ENCODE peak calls at places on chromosomes 7 and 10, in four cellular contexts. G is SK-N-SH, W is neuronal stem cell, O is right lobe of liver. Z is an unnamed sample. For H3K27me3 and H3K36me3, the result is how much of the 10 kb centered on the place peaks cover.

GRCh38 chr7:155456772-155457543 is 971 bp upstream of the EN2 start:
- DNase-seq in G (peak), W (no peak), O (peak), Z (no peak)

GRCh38 chr7:157556339-157556944 is 219.6 kb downstream of the DNAJB6 start:
- DNase-seq in W (no peak), G (no peak), O (no peak), Z (no peak)

GRCh38 chr10:17906002-17906401 is 45.7 kb upstream of the SLC39A12 start:
- DNase-seq in G (no peak), O (no peak), W (no peak), Z (no peak)

GRCh38 chr7:21611129-21611528 is 68.3 kb downstream of the DNAH11 start:
- DNase-seq in O (peak), G (no peak), W (no peak), Z (no peak)

GRCh38 chr7:136997735-136998134 is 129.3 kb downstream of the CHRM2 start:
- DNase-seq in W (no peak), O (no peak), G (no peak), Z (peak)

GRCh38 chr10:44307691-44308090 is 77.2 kb downstream of the CXCL12 start:
- DNase-seq in W (no peak), O (no peak), G (no peak), Z (no peak)

GRCh38 chr7:98669417-98670015 is 52.4 kb downstream of the NPTX2 start:
- DNase-seq in O (no peak), G (peak), W (no peak), Z (no peak)

GRCh38 chr7:155840909-155841308 is 28.6 kb upstream of the SHH start:
- DNase-seq in W (no peak), G (no peak), O (no peak), Z (no peak)

GRCh38 chr10:13745271-13745670 is 158.5 kb downstream of the PRPF18 start:
- DNase-seq in W (no peak), G (no peak), O (no peak), Z (no peak)

GRCh38 chr10:27714349-27714748 is 31.3 kb downstream of the MKX start:
- DNase-seq in O (no peak), W (no peak), G (no peak), Z (no peak)

GRCh38 chr10:77825965-77826364 is 100.6 kb downstream of the DLG5 start:
- DNase-seq in O (no peak), G (no peak), W (no peak), Z (no peak)

GRCh38 chr10:48238826-48239520 is 35.5 kb downstream of the FRMPD2 start:
- DNase-seq in G (no peak), W (no peak), O (no peak), Z (no peak)

GRCh38 chr7:111638048-111638447 is 75.8 kb upstream of the IMMP2L start:
- DNase-seq in G (no peak), O (no peak), W (no peak), Z (no peak)

GRCh38 chr7:134024729-134025128 is 102.4 kb upstream of the LRGUK start:
- DNase-seq in O (no peak), G (peak), W (no peak), Z (no peak)

GRCh38 chr7:93890464-93891068 is at the start of gene TFPI2:
- DNase-seq in W (peak), O (peak), G (peak), Z (peak)

GRCh38 chr7:518630-519428 is 817 bp downstream of the PDGFA start:
- DNase-seq in G (peak), W (no peak), O (peak), Z (peak)

GRCh38 chr7:520503-521161 is 986 bp upstream of the PDGFA start:
- DNase-seq in O (no peak), W (no peak), G (no peak), Z (no peak)

GRCh38 chr7:517848-518629 is 1.6 kb downstream of the PDGFA start:
- DNase-seq in G (no peak), O (peak), W (peak), Z (no peak)

GRCh38 chr7:519974-520458 is 370 bp upstream of the PDGFA start:
- DNase-seq in G (peak), O (peak), W (no peak), Z (peak)

GRCh38 chr7:519429-519973 is at the start of gene PDGFA:
- DNase-seq in G (peak), O (peak), W (no peak), Z (no peak)
- H3K27me3 ChIP-seq in G (under half), O (under half), W (half or more), Z (under half)

DNA sequence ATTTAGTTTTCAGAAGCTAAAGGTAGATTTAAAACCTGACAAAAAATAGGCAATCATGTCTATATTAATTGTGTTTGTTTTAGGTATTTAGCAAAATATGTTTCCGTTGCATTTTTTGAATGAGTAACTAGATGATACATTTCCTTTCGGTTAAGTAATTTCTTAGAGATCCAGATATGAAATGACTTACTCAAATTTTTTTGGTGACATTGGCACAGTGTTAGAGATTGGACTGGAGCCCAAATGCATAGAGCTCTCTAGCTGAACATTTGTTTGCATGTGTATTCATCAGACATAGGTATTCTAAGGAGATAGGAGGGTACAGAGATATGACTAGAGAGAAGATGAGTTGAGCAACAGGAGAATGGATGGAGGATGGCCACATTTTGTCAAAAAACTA is 1.9 kb downstream of the BUB3 start:
- DNase-seq in W (no peak), O (no peak), G (no peak), Z (no peak)
- H3K36me3 ChIP-seq in W (half or more), O (under half), G (half or more), Z (half or more)

GRCh38 chr10:22444219-22444788 is 99.0 kb downstream of the SPAG6 start:
- DNase-seq in W (no peak), O (no peak), G (no peak), Z (no peak)

GRCh38 chr10:22443200-22443881 is 98.0 kb downstream of the SPAG6 start:
- DNase-seq in G (no peak), W (no peak), O (no peak), Z (no peak)

GRCh38 chr10:22442468-22442867 is 97.2 kb downstream of the SPAG6 start:
- DNase-seq in O (no peak), G (peak), W (no peak), Z (no peak)

GRCh38 chr10:22438714-22439113 is 93.4 kb downstream of the SPAG6 start:
- DNase-seq in W (no peak), O (no peak), G (no peak), Z (no peak)

DNA sequence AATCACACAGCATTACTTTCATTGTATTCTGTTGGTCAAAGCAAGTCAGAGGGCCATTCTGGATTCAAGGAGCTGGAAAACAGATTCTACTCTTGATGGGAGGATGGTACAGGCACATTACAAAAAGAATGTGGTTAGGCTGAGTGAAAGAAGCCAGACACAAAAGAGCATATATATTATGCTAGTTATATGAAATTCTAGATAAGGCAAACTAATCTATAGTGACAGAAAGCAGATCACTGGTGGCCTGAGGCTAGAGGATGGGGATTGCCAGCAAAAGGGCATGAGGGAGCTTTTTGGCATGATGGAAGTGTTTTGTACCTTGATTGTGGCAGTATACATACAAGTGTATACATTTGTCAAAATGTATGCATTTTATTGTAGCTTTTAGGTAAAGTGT is 96.8 kb downstream of the SPAG6 start:
- DNase-seq in W (no peak), G (peak), O (no peak), Z (no peak)
- H3K27me3 ChIP-seq in W (under half), G (under half), O (under half), Z (under half)

GRCh38 chr10:14859043-14859442 is 19.6 kb upstream of the SUV39H2 start:
- DNase-seq in O (no peak), G (no peak), W (no peak), Z (no peak)

GRCh38 chr10:14855453-14855852 is 17.3 kb downstream of the HSPA14 start:
- DNase-seq in O (no peak), G (no peak), W (no peak), Z (no peak)

GRCh38 chr10:14858338-14858925 is 20.2 kb upstream of the SUV39H2 start:
- DNase-seq in G (no peak), O (no peak), W (no peak), Z (no peak)

GRCh38 chr10:14859775-14860174 is 18.9 kb upstream of the SUV39H2 start:
- DNase-seq in G (no peak), O (no peak), W (no peak), Z (no peak)

DNA sequence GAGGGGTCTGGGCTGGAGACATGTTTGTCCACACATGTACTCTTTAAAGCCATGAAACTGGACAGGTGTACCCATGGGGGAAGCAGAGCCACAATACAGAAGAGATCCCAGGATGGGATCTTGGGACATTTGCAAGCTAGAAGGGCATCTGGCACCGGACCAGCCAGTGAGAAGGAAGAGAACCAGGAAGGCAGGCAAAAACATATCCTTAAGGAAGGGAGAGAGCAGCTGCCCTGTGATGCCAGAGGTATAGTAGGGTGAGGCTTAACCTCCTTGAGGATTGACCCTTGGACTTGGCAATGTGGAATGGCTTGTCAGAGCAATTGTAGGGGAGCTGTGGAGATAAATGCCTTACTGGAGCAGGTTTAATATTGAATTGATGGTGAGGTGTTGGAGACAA is 17.9 kb upstream of the SUV39H2 start:
- DNase-seq in G (no peak), W (no peak), O (no peak), Z (no peak)
- H3K36me3 ChIP-seq in G (under half), W (half or more), O (under half), Z (under half)